ENCODE peak calls at places on chromosomes 4 and X, in five cellular contexts. C, G, V, Y and A are unnamed samples. For H3K4me1, the result is how much of the 10 kb centered on the place peaks cover.

GRCh38 chr4:4861592-4862551 is 2.4 kb downstream of the MSX1 start:
- DNase-seq in C (no peak), G (no peak), V (no peak), Y (no peak), A (no peak)

GRCh38 chrX:46686003-46686645 is 72.8 kb downstream of the SLC9A7 start:
- DNase-seq in G (peak), Y (no peak), C (no peak), V (peak), A (no peak)

GRCh38 chr4:1538096-1538410 is 131.8 kb upstream of the NKX1-1 start:
- DNase-seq in G (no peak), C (no peak), Y (peak), V (no peak), A (no peak)

GRCh38 chrX:3268804-3269203 is 77.6 kb downstream of the MXRA5 start:
- DNase-seq in G (no peak), C (no peak), V (no peak), Y (no peak), A (no peak)

GRCh38 chr4:24897639-24898038 is 15.2 kb downstream of the CCDC149 start:
- DNase-seq in C (no peak), Y (no peak), V (no peak), G (no peak), A (no peak)

GRCh38 chr4:71827811-71828210 is 43.9 kb upstream of the GC start:
- DNase-seq in V (no peak), G (no peak), Y (no peak), C (no peak), A (no peak)

GRCh38 chr4:85807247-85807915 is 332.4 kb downstream of the ARHGAP24 start:
- DNase-seq in C (no peak), G (no peak), V (no peak), Y (peak), A (no peak)

GRCh38 chr4:15930314-15930713 is 8.2 kb downstream of the FGFBP1 start:
- DNase-seq in V (no peak), C (no peak), G (no peak), Y (peak), A (no peak)

GRCh38 chrX:39518451-39519212 is 579.1 kb downstream of the BCOR start:
- DNase-seq in G (no peak), V (no peak), C (no peak), Y (peak), A (no peak)

GRCh38 chr4:115433501-115433900 is 320.1 kb upstream of the NDST4 start:
- DNase-seq in V (no peak), C (no peak), G (no peak), Y (no peak), A (no peak)

GRCh38 chrX:54785901-54786300 is 12.2 kb downstream of the ITIH6 start:
- DNase-seq in C (no peak), Y (no peak), V (no peak), G (peak), A (no peak)

GRCh38 chrX:19280636-19281035 is 63.1 kb upstream of the PDHA1 start:
- DNase-seq in V (no peak), Y (no peak), G (no peak), C (no peak), A (no peak)

GRCh38 chrX:55981603-55982002 is 250.6 kb upstream of the KLF8 start:
- DNase-seq in C (no peak), G (no peak), V (no peak), Y (no peak), A (no peak)

GRCh38 chr4:57074753-57075152 is 35.4 kb downstream of the IGFBP7 start:
- DNase-seq in V (no peak), C (no peak), G (no peak), Y (no peak), A (no peak)
- H3K4me1 ChIP-seq in V (under half), C (under half), G (under half), Y (under half), A (under half)

GRCh38 chrX:149758068-149758714 is 15.7 kb upstream of the HSFX1 start:
- DNase-seq in C (no peak), G (no peak), V (no peak), Y (no peak), A (no peak)
- H3K4me1 ChIP-seq in C (under half), G (under half), V (under half), Y (under half), A (under half)

GRCh38 chr4:101288365-101289145 is 58.8 kb downstream of the PPP3CA start:
- DNase-seq in V (no peak), Y (no peak), G (no peak), C (no peak), A (no peak)
- H3K4me1 ChIP-seq in V (under half), Y (under half), G (under half), C (under half), A (under half)

GRCh38 chr4:88528861-88529260 is 5.3 kb upstream of the PYURF start:
- DNase-seq in C (no peak), V (no peak), Y (no peak), G (no peak), A (no peak)

GRCh38 chr4:88533937-88534750 is 10.6 kb upstream of the PYURF start:
- DNase-seq in G (no peak), C (no peak), Y (no peak), V (no peak), A (no peak)

GRCh38 chr4:88535090-88535755 is 11.6 kb upstream of the PYURF start:
- DNase-seq in Y (no peak), G (no peak), V (no peak), C (no peak), A (no peak)

GRCh38 chr4:88533088-88533790 is 9.7 kb upstream of the PYURF start:
- DNase-seq in Y (no peak), V (no peak), C (no peak), G (no peak), A (no peak)

GRCh38 chr4:88531549-88531948 is 8.0 kb upstream of the PYURF start:
- DNase-seq in Y (no peak), G (no peak), C (no peak), V (no peak), A (no peak)
- H3K4me1 ChIP-seq in Y (under half), G (under half), C (under half), V (under half), A (under half)

GRCh38 chrX:64853424-64853823 is 122.8 kb downstream of the ZC4H2 start:
- DNase-seq in V (no peak), C (no peak), Y (no peak), G (no peak), A (no peak)

DNA sequence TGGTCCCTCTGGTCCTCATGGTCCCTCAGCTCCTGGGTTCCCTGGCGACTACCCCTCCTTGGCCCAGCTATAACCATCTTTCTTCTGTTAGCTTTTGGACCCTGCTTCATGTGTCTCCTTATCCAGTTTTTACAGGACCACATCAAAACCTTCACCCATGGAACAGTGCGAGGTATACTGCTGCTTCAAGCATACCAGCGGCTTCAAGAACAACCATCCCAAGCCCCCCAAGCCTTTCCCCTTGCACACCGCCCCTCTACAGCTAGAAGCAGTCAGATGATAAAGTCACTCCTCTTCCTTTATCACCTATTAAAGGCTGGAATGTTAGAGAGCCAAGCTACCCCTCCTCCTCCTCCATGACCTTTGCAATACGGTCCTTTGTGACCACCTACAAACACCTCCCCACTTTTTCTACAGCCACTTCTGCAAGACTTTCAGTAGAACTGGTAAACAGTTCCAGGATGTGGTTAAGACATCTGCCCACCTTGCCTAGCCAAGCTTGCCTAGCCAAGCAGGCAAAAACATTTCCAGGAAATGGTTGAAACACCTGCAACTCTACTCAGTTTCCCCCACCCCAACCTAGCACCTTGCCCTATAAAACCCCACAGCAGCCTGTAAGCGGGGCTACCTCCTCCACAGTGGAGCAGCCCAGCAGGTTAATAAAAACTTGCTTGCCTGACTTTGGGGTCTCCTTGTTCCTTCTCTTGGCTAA is 125.7 kb downstream of the ZC4H2 start:
- DNase-seq in Y (no peak), V (peak), C (no peak), G (peak), A (no peak)
- H3K4me1 ChIP-seq in Y (under half), V (under half), C (under half), G (under half), A (under half)

GRCh38 chr4:147779449-147779848 is 47.6 kb downstream of the ARHGAP10 start:
- DNase-seq in Y (no peak), G (no peak), V (no peak), C (no peak), A (no peak)
- H3K4me1 ChIP-seq in Y (half or more), G (under half), V (under half), C (under half), A (under half)

GRCh38 chr4:168877407-168877778 is 132.7 kb downstream of the CBR4 start:
- DNase-seq in C (no peak), Y (no peak), G (no peak), V (no peak), A (no peak)

GRCh38 chr4:168879178-168879577 is 130.9 kb downstream of the CBR4 start:
- DNase-seq in Y (no peak), G (no peak), V (no peak), C (no peak), A (no peak)

GRCh38 chr4:168877779-168878491 is 132.1 kb downstream of the CBR4 start:
- DNase-seq in Y (peak), V (peak), C (no peak), G (peak), A (no peak)

GRCh38 chr4:168874083-168874482 is 136.0 kb downstream of the CBR4 start:
- DNase-seq in Y (no peak), V (no peak), G (no peak), C (no peak), A (no peak)

DNA sequence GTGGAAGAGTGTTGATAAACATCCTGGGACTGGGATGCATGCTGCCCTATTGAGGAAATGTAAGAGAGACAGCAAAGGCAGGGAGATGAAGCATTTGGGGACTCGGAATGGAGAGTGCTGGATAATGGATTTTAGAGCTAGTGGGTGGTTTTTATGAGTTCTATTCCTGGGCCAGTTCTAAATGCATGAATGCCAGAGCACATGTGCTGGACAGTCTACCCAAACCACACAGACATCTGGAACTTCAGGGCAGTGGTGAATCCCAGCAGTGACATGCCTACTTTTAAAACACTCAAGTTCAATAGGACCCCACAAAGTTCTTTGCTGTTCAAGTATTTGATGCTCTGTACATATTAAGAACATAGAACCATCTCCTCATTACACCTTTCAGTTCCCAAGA is 133.9 kb downstream of the CBR4 start:
- DNase-seq in V (no peak), Y (no peak), G (no peak), C (no peak), A (no peak)
- H3K4me1 ChIP-seq in V (under half), Y (under half), G (under half), C (under half), A (under half)

DNA sequence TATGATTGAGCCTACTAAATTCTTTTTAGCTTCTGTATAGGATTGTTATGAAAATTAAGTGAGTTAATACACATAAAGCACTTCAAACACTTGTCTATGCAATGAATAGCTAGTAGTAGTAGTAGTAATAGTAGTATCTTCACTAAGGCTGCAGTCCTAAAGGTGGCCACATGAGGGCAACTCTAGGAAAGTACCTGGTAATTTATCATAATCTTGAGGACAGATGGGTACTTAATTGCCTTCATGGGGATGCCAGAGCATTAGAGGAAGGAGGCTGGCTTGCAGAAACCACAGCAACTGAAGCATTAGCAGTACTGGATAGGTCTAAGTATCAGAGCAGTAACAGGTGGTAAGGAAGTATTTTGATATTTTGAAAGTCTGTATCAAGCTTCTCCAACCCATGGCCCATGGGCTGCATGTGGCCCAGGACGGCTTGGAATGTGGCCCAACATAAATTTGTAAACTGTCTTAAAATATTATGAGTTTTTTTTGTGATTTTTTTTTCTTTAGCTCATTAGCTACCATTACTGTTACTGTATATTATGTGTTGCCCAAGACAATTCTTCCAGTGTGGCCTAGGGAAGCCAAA is 17.3 kb downstream of the NIPAL1 start:
- DNase-seq in C (no peak), G (peak), V (peak), Y (no peak), A (peak)
- H3K4me1 ChIP-seq in C (under half), G (under half), V (under half), Y (under half), A (under half)

GRCh38 chr4:2812600-2812932 is 19.7 kb downstream of the SH3BP2 start:
- DNase-seq in Y (no peak), C (no peak), G (peak), V (no peak), A (no peak)

GRCh38 chr4:2812985-2813384 is 20.1 kb downstream of the SH3BP2 start:
- DNase-seq in C (no peak), Y (no peak), V (no peak), G (no peak), A (no peak)

GRCh38 chr4:2816401-2816954 is 23.6 kb downstream of the SH3BP2 start:
- DNase-seq in Y (no peak), G (no peak), C (no peak), V (no peak), A (no peak)

GRCh38 chr4:2813446-2814405 is 20.8 kb downstream of the SH3BP2 start:
- DNase-seq in V (no peak), Y (no peak), C (no peak), G (no peak), A (no peak)

DNA sequence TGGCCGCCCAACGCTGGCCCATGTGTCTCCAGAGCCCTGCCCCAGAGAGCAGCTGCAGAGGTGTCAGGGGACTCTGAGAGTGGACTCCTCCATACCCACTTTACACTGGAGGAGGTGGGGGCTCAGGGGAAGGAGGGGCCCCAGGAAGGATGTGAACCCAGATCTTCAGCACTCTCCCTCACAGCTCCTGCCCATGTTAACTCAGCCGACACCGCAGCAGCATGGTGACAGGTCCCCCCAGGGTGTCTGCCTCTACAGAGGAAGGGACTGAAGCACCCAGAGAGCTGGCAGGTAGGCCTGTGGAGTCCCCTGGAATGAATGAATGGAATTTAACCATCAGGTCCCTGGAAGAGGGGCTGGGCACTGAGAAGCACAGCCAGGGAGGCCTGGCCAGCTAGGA is 21.7 kb downstream of the SH3BP2 start:
- DNase-seq in V (no peak), Y (no peak), G (no peak), C (no peak), A (no peak)
- H3K4me1 ChIP-seq in V (half or more), Y (under half), G (half or more), C (under half), A (under half)